ENCODE peak calls at places on chromosomes 7 and 10, in four cellular contexts. K, H, G and N are unnamed samples.

GRCh38 chr7:22356010-22356854 is 722 bp downstream of the RAPGEF5 start:
- DNase-seq in K (no peak), H (no peak), G (peak), N (peak)

GRCh38 chr7:122219253-122219865 is 75.3 kb upstream of the AASS start:
- DNase-seq in K (peak), H (no peak), G (peak), N (no peak)

GRCh38 chr10:72688208-72688651 is 3.7 kb upstream of the MCU start:
- DNase-seq in K (peak), H (no peak), G (no peak), N (no peak)

GRCh38 chr10:124422742-124423141 is 4.0 kb upstream of the OAT start:
- DNase-seq in K (no peak), H (no peak), G (no peak), N (no peak)

GRCh38 chr7:55177068-55177530 is 158.3 kb downstream of the EGFR start:
- DNase-seq in K (no peak), H (no peak), G (no peak), N (no peak)

GRCh38 chr7:47546171-47546570 is 35.7 kb downstream of the TNS3 start:
- DNase-seq in K (no peak), H (no peak), G (no peak), N (no peak)

GRCh38 chr7:5665106-5666025 is 116.1 kb downstream of the RNF216 start:
- DNase-seq in K (peak), H (peak), G (peak), N (peak)

GRCh38 chr7:116511552-116512523 is 12.3 kb downstream of the CAV2 start:
- DNase-seq in K (peak), H (no peak), G (no peak), N (no peak)

GRCh38 chr10:76308946-76309529 is 877.6 kb downstream of the LRMDA start:
- DNase-seq in K (no peak), H (no peak), G (no peak), N (no peak)

GRCh38 chr7:112407261-112407660 is 43.0 kb upstream of the IFRD1 start:
- DNase-seq in K (no peak), H (no peak), G (no peak), N (no peak)

DNA sequence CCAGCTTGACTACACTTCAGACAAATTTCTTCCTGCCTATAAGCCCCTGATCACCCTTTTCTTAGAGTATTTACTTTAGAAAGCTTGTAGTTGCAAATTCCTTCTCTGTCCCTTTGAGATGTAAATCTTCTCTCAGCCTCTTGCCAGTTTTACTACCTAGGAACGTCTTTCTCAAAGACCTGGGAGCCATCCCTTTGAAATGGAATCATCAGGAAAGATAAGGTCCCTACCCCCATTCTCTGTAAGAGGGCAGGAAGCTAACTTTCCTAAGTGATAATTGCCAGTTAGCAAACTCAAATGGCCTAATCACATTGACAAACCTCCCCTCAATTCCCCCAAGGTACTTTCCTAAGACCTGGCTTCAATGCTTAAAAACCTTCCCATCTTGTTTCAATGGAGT is 304.5 kb downstream of the MDFIC start:
- DNase-seq in K (no peak), H (peak), G (no peak), N (no peak)
- TF ChIP-seq TEAD4 in K (no peak), H (no peak), G (no peak), N (no peak)

GRCh38 chr10:129031233-129032150 is 435.5 kb upstream of the MGMT start:
- DNase-seq in K (peak), H (peak), G (peak), N (peak)
- TF ChIP-seq TEAD4 in K (no peak), H (no peak), G (no peak), N (no peak)

GRCh38 chr7:11690395-11690794 is 141.6 kb downstream of the THSD7A start:
- DNase-seq in K (no peak), H (no peak), G (no peak), N (no peak)
- TF ChIP-seq TEAD4 in K (no peak), H (no peak), G (no peak), N (no peak)

GRCh38 chr7:23539494-23539907 is 7.7 kb upstream of the TRA2A start:
- DNase-seq in K (no peak), H (no peak), G (no peak), N (no peak)
- TF ChIP-seq TEAD4 in K (no peak), H (no peak), G (no peak), N (no peak)

DNA sequence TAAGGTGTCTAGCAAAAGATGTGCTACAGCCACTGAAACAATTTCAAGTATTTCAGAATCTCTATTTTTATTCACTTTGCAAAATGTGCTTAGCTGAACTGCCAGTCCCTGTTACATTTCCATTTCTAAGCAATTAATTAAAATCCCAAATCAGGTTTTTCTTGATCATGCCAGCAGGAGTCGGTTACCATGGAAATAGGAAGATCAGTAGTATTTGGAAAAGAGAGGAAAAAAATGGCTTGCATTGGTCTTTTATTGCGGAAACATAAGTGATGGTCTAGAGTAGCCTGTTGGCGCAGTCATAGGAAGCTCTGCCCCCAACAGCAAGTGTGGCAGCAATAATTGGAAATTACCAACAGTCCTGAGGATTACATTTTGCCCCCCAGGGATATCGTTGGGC is 867.1 kb downstream of the GATA3 start:
- DNase-seq in K (no peak), H (no peak), G (no peak), N (no peak)
- TF ChIP-seq TEAD4 in K (no peak), H (no peak), G (no peak), N (no peak)

GRCh38 chr7:20596653-20597052 is 18.8 kb upstream of the ABCB5 start:
- DNase-seq in K (no peak), H (no peak), G (no peak), N (no peak)

GRCh38 chr7:20595971-20596370 is 19.5 kb upstream of the ABCB5 start:
- DNase-seq in K (no peak), H (no peak), G (no peak), N (no peak)

GRCh38 chr7:20594023-20594422 is 21.4 kb upstream of the ABCB5 start:
- DNase-seq in K (no peak), H (no peak), G (no peak), N (no peak)

GRCh38 chr7:20598479-20599419 is 16.7 kb upstream of the ABCB5 start:
- DNase-seq in K (peak), H (no peak), G (peak), N (no peak)

DNA sequence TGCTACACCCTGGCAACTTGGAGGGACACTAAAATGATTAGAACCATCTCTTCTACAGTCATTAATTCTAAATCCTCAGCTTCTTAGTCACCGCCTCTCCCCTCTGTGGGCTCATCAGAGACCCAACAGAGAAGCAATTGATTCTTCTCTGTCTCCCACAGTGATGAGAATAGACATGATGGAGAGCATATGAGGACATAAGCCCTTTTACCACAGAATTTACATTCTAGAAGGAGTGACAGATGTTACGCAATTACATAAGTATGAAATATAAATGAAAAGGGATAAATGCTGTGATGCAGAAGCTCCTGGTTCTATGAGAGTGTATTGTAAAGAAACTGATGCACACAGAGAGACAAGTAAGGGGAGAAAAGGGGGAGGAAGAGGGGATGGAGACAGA is 18.1 kb upstream of the ABCB5 start:
- DNase-seq in K (no peak), H (no peak), G (no peak), N (no peak)
- TF ChIP-seq TEAD4 in K (no peak), H (no peak), G (no peak), N (no peak)